ENCODE peak calls at places on chromosome 2, in six cellular contexts. One of them, this sample, is unnamed. For H3K4me1, the result is how much of the 10 kb centered on the place peaks cover.

GRCh38 chr2:167181674-167182073 is 293.4 kb downstream of the XIRP2 start:
- DNase-seq in prostate gland: no peak
- DNase-seq in lung: no peak
- DNase-seq in OCI-LY7: no peak
- DNase-seq in adrenal gland: no peak
- DNase-seq in CD8-positive, alpha-beta T cell: no peak
- DNase-seq in this sample: no peak

GRCh38 chr2:148130571-148130970 is 109.7 kb downstream of the MBD5 start:
- DNase-seq in prostate gland: no peak
- DNase-seq in lung: no peak
- DNase-seq in OCI-LY7: no peak
- DNase-seq in adrenal gland: no peak
- DNase-seq in CD8-positive, alpha-beta T cell: no peak
- DNase-seq in this sample: no peak

GRCh38 chr2:229083606-229084349 is 187.3 kb downstream of the PID1 start:
- DNase-seq in prostate gland: no peak
- DNase-seq in lung: peak
- DNase-seq in OCI-LY7: no peak
- DNase-seq in adrenal gland: no peak
- DNase-seq in CD8-positive, alpha-beta T cell: no peak
- DNase-seq in this sample: peak

GRCh38 chr2:9983413-9984216 is 32.1 kb downstream of the GRHL1 start:
- DNase-seq in prostate gland: no peak
- DNase-seq in lung: no peak
- DNase-seq in OCI-LY7: no peak
- DNase-seq in adrenal gland: no peak
- DNase-seq in CD8-positive, alpha-beta T cell: no peak
- DNase-seq in this sample: no peak

GRCh38 chr2:85390941-85391669 is 19.1 kb downstream of the CAPG start:
- DNase-seq in prostate gland: peak
- DNase-seq in lung: peak
- DNase-seq in OCI-LY7: peak
- DNase-seq in adrenal gland: peak
- DNase-seq in CD8-positive, alpha-beta T cell: peak
- DNase-seq in this sample: peak

GRCh38 chr2:70388128-70388527 is 86.3 kb upstream of the FAM136A start:
- DNase-seq in prostate gland: no peak
- DNase-seq in lung: no peak
- DNase-seq in OCI-LY7: no peak
- DNase-seq in adrenal gland: no peak
- DNase-seq in CD8-positive, alpha-beta T cell: no peak
- DNase-seq in this sample: no peak

GRCh38 chr2:24721470-24721869 is 71.7 kb downstream of the PTRHD1 start:
- DNase-seq in prostate gland: peak
- DNase-seq in lung: peak
- DNase-seq in OCI-LY7: no peak
- DNase-seq in adrenal gland: peak
- DNase-seq in CD8-positive, alpha-beta T cell: no peak
- DNase-seq in this sample: peak

GRCh38 chr2:225660262-225661091 is 261.0 kb downstream of the NYAP2 start:
- DNase-seq in prostate gland: peak
- DNase-seq in lung: peak
- DNase-seq in OCI-LY7: peak
- DNase-seq in adrenal gland: peak
- DNase-seq in CD8-positive, alpha-beta T cell: peak
- DNase-seq in this sample: peak

GRCh38 chr2:20509766-20510490 is 63.1 kb downstream of the RHOB start:
- DNase-seq in prostate gland: peak
- DNase-seq in lung: peak
- DNase-seq in OCI-LY7: no peak
- DNase-seq in adrenal gland: no peak
- DNase-seq in CD8-positive, alpha-beta T cell: no peak
- DNase-seq in this sample: peak

GRCh38 chr2:130873700-130874346 is 37.1 kb downstream of the ARHGEF4 start:
- DNase-seq in prostate gland: peak
- DNase-seq in lung: peak
- DNase-seq in OCI-LY7: peak
- DNase-seq in adrenal gland: peak
- DNase-seq in CD8-positive, alpha-beta T cell: peak
- DNase-seq in this sample: peak

GRCh38 chr2:95275151-95275515 is 884 bp downstream of the PROM2 start:
- DNase-seq in prostate gland: no peak
- DNase-seq in lung: no peak
- DNase-seq in OCI-LY7: no peak
- DNase-seq in adrenal gland: no peak
- DNase-seq in CD8-positive, alpha-beta T cell: peak
- DNase-seq in this sample: no peak

GRCh38 chr2:72143441-72144356 is 4.0 kb downstream of the CYP26B1 start:
- DNase-seq in prostate gland: peak
- DNase-seq in lung: peak
- DNase-seq in OCI-LY7: no peak
- DNase-seq in adrenal gland: no peak
- DNase-seq in CD8-positive, alpha-beta T cell: no peak
- DNase-seq in this sample: no peak

GRCh38 chr2:216688731-216689360 is 6.5 kb downstream of the IGFBP5 start:
- DNase-seq in prostate gland: no peak
- DNase-seq in lung: peak
- DNase-seq in OCI-LY7: no peak
- DNase-seq in adrenal gland: no peak
- DNase-seq in CD8-positive, alpha-beta T cell: no peak
- DNase-seq in this sample: no peak

GRCh38 chr2:16640024-16640423 is 25.6 kb downstream of the CYRIA start:
- DNase-seq in prostate gland: no peak
- DNase-seq in lung: no peak
- DNase-seq in OCI-LY7: no peak
- DNase-seq in adrenal gland: no peak
- DNase-seq in CD8-positive, alpha-beta T cell: no peak
- DNase-seq in this sample: no peak
- H3K4me1 ChIP-seq in prostate gland: under half
- H3K4me1 ChIP-seq in lung: under half
- H3K4me1 ChIP-seq in OCI-LY7: under half
- H3K4me1 ChIP-seq in adrenal gland: half or more
- H3K4me1 ChIP-seq in CD8-positive, alpha-beta T cell: under half
- H3K4me1 ChIP-seq in this sample: under half

GRCh38 chr2:182101263-182101662 is 115.6 kb downstream of the PPP1R1C start:
- DNase-seq in prostate gland: no peak
- DNase-seq in lung: no peak
- DNase-seq in OCI-LY7: peak
- DNase-seq in adrenal gland: no peak
- DNase-seq in CD8-positive, alpha-beta T cell: no peak
- DNase-seq in this sample: no peak
- TF ChIP-seq CTCF in prostate gland: no peak
- TF ChIP-seq CTCF in lung: no peak
- TF ChIP-seq CTCF in OCI-LY7: peak
- TF ChIP-seq CTCF in adrenal gland: no peak
- TF ChIP-seq CTCF in CD8-positive, alpha-beta T cell: peak
- TF ChIP-seq CTCF in this sample: no peak

DNA sequence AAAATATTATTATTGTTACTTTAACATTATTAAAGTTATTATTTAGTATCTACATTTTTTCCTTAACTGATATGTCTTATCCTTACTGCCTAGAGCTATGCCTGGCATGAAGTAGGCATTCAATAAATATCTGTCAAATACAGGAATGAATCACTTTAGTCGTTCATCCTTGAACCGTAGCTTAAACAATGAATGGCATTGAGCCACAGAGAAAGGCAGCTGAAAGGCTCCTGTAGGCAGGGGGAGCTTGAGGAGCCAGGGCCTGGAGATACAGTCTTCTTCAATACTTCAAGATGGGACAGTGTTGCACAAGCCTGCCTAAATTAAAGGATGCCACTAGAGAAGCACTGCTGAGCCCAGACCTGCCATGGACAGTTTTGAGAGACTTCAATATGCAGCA is 22.5 kb downstream of the CYRIA start:
- DNase-seq in prostate gland: no peak
- DNase-seq in lung: no peak
- DNase-seq in OCI-LY7: no peak
- DNase-seq in adrenal gland: no peak
- DNase-seq in CD8-positive, alpha-beta T cell: no peak
- DNase-seq in this sample: no peak
- H3K4me1 ChIP-seq in prostate gland: under half
- H3K4me1 ChIP-seq in lung: under half
- H3K4me1 ChIP-seq in OCI-LY7: under half
- H3K4me1 ChIP-seq in adrenal gland: half or more
- H3K4me1 ChIP-seq in CD8-positive, alpha-beta T cell: under half
- H3K4me1 ChIP-seq in this sample: under half

DNA sequence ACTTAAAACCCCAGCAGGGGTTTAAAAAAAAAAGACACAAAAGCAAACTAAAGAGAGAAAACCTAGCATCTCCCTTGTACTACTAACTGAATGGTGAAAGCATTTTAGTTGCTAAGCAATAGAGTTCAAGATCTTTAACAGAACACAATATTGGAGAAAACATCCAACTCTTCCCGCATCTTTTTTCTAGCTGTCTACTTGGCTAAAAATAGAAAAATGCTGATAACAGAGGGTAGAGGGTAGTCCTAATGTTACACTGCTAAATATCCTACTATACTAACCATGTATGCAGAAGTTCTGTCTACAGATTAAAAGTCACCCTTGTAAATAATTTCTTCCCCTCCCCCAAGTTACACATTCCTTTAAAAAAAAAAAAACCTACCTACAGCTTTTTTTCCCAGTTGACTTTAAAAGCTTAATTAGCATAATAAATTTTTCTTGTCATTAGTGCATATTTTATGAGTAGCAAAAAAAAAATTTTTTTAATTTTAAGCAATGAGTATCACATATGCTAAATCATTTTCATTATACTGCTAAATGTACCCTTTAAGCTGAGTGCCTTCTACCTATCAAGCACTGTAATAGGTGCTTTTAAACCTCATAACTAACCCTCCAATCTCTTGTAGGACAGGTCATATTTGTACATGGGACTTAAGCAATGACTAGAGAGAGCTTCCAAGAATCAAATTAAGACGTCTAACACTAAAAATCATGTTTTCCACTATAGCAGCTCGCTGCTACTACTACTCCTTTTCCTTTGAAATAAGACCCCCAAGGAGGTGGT is 7.6 kb downstream of the XPO1 start:
- DNase-seq in prostate gland: no peak
- DNase-seq in lung: no peak
- DNase-seq in OCI-LY7: no peak
- DNase-seq in adrenal gland: no peak
- DNase-seq in CD8-positive, alpha-beta T cell: no peak
- DNase-seq in this sample: no peak
- TF ChIP-seq CTCF in prostate gland: no peak
- TF ChIP-seq CTCF in lung: no peak
- TF ChIP-seq CTCF in OCI-LY7: no peak
- TF ChIP-seq CTCF in adrenal gland: no peak
- TF ChIP-seq CTCF in CD8-positive, alpha-beta T cell: no peak
- TF ChIP-seq CTCF in this sample: no peak

GRCh38 chr2:204611017-204611631 is 65.8 kb downstream of the PARD3B start:
- DNase-seq in prostate gland: no peak
- DNase-seq in lung: no peak
- DNase-seq in OCI-LY7: no peak
- DNase-seq in adrenal gland: no peak
- DNase-seq in CD8-positive, alpha-beta T cell: no peak
- DNase-seq in this sample: no peak
- H3K4me1 ChIP-seq in prostate gland: under half
- H3K4me1 ChIP-seq in lung: under half
- H3K4me1 ChIP-seq in OCI-LY7: under half
- H3K4me1 ChIP-seq in adrenal gland: under half
- H3K4me1 ChIP-seq in CD8-positive, alpha-beta T cell: under half
- H3K4me1 ChIP-seq in this sample: under half

GRCh38 chr2:15633971-15634346 is 42.3 kb downstream of the DDX1 start:
- DNase-seq in prostate gland: no peak
- DNase-seq in lung: no peak
- DNase-seq in OCI-LY7: no peak
- DNase-seq in adrenal gland: no peak
- DNase-seq in CD8-positive, alpha-beta T cell: no peak
- DNase-seq in this sample: no peak
- TF ChIP-seq CTCF in prostate gland: no peak
- TF ChIP-seq CTCF in lung: no peak
- TF ChIP-seq CTCF in OCI-LY7: no peak
- TF ChIP-seq CTCF in adrenal gland: no peak
- TF ChIP-seq CTCF in CD8-positive, alpha-beta T cell: no peak
- TF ChIP-seq CTCF in this sample: no peak

GRCh38 chr2:109239720-109240119 is 110.7 kb downstream of the SH3RF3 start:
- DNase-seq in prostate gland: no peak
- DNase-seq in lung: no peak
- DNase-seq in OCI-LY7: no peak
- DNase-seq in adrenal gland: no peak
- DNase-seq in CD8-positive, alpha-beta T cell: no peak
- DNase-seq in this sample: no peak
- H3K4me1 ChIP-seq in prostate gland: under half
- H3K4me1 ChIP-seq in lung: under half
- H3K4me1 ChIP-seq in OCI-LY7: under half
- H3K4me1 ChIP-seq in adrenal gland: half or more
- H3K4me1 ChIP-seq in CD8-positive, alpha-beta T cell: under half
- H3K4me1 ChIP-seq in this sample: under half

GRCh38 chr2:134432438-134432883 is 178.6 kb downstream of the MGAT5 start:
- DNase-seq in prostate gland: no peak
- DNase-seq in lung: no peak
- DNase-seq in OCI-LY7: no peak
- DNase-seq in adrenal gland: no peak
- DNase-seq in CD8-positive, alpha-beta T cell: no peak
- DNase-seq in this sample: no peak
- TF ChIP-seq CTCF in prostate gland: no peak
- TF ChIP-seq CTCF in lung: no peak
- TF ChIP-seq CTCF in OCI-LY7: no peak
- TF ChIP-seq CTCF in adrenal gland: no peak
- TF ChIP-seq CTCF in CD8-positive, alpha-beta T cell: no peak
- TF ChIP-seq CTCF in this sample: no peak

GRCh38 chr2:43340945-43341356 is 114.5 kb upstream of the ZFP36L2 start:
- DNase-seq in prostate gland: no peak
- DNase-seq in lung: no peak
- DNase-seq in OCI-LY7: no peak
- DNase-seq in adrenal gland: no peak
- DNase-seq in CD8-positive, alpha-beta T cell: no peak
- DNase-seq in this sample: no peak
- H3K4me1 ChIP-seq in prostate gland: under half
- H3K4me1 ChIP-seq in lung: under half
- H3K4me1 ChIP-seq in OCI-LY7: under half
- H3K4me1 ChIP-seq in adrenal gland: under half
- H3K4me1 ChIP-seq in CD8-positive, alpha-beta T cell: under half
- H3K4me1 ChIP-seq in this sample: under half

This sample was measured in colonic mucosa.